ENCODE peak calls at places on chromosomes 6 and 20, in seven cellular contexts. F is dorsolateral prefrontal cortex, U is neuronal stem cell, M is GM12865, L is astrocyte of the cerebellum, H is adrenal gland, W is AG09309. I is an unnamed sample.

GRCh38 chr6:154773610-154774089 is 40.4 kb downstream of the SCAF8 start:
- DNase-seq in W (no peak), M (peak), H (no peak), U (no peak), L (no peak), F (no peak), I (no peak)

GRCh38 chr6:88166901-88167624 is 916 bp upstream of the CNR1 start:
- DNase-seq in W (no peak), L (no peak), M (peak), U (peak), H (no peak), F (no peak), I (no peak)

GRCh38 chr6:139534472-139535115 is 160.1 kb upstream of the CITED2 start:
- DNase-seq in F (no peak), H (no peak), M (peak), L (no peak), U (no peak), W (no peak), I (no peak)

GRCh38 chr6:142481466-142481865 is 179.7 kb downstream of the ADGRG6 start:
- DNase-seq in F (no peak), H (no peak), U (no peak), M (no peak), L (no peak), W (no peak), I (no peak)

GRCh38 chr6:159444073-159444472 is 249.0 kb downstream of the SOD2 start:
- DNase-seq in M (no peak), U (no peak), F (no peak), W (no peak), H (no peak), L (no peak), I (no peak)

GRCh38 chr6:121533321-121533841 is 97.9 kb downstream of the GJA1 start:
- DNase-seq in W (no peak), H (no peak), M (no peak), L (no peak), U (no peak), F (no peak), I (no peak)

GRCh38 chr6:154696661-154697060 is 36.6 kb upstream of the SCAF8 start:
- DNase-seq in F (no peak), H (no peak), U (no peak), W (no peak), M (no peak), L (no peak), I (peak)

GRCh38 chr20:60727425-60727824 is 524.6 kb upstream of the CDH4 start:
- DNase-seq in H (no peak), F (no peak), L (no peak), W (no peak), U (no peak), M (no peak), I (no peak)

GRCh38 chr6:39029156-39030011 is 19.2 kb upstream of the GLP1R start:
- DNase-seq in M (peak), W (no peak), H (peak), F (no peak), L (no peak), U (peak), I (peak)

GRCh38 chr6:3334579-3334978 is 75.8 kb downstream of the PSMG4 start:
- DNase-seq in W (no peak), F (no peak), H (peak), M (no peak), L (no peak), U (no peak), I (peak)

GRCh38 chr20:49450281-49450707 is 32.2 kb downstream of the KCNB1 start:
- DNase-seq in U (no peak), H (no peak), M (no peak), W (no peak), F (peak), L (no peak), I (no peak)

GRCh38 chr20:931401-931800 is 15.3 kb upstream of the ANGPT4 start:
- DNase-seq in W (no peak), L (no peak), H (no peak), U (no peak), M (no peak), F (no peak), I (no peak)

GRCh38 chr6:52284131-52284459 is 447 bp downstream of the MCM3 start:
- DNase-seq in F (no peak), H (peak), W (no peak), U (peak), M (peak), L (no peak), I (peak)

GRCh38 chr6:152723398-152723797 is 25.7 kb downstream of the MYCT1 start:
- DNase-seq in L (no peak), U (no peak), M (no peak), H (no peak), F (no peak), W (peak), I (no peak)

DNA sequence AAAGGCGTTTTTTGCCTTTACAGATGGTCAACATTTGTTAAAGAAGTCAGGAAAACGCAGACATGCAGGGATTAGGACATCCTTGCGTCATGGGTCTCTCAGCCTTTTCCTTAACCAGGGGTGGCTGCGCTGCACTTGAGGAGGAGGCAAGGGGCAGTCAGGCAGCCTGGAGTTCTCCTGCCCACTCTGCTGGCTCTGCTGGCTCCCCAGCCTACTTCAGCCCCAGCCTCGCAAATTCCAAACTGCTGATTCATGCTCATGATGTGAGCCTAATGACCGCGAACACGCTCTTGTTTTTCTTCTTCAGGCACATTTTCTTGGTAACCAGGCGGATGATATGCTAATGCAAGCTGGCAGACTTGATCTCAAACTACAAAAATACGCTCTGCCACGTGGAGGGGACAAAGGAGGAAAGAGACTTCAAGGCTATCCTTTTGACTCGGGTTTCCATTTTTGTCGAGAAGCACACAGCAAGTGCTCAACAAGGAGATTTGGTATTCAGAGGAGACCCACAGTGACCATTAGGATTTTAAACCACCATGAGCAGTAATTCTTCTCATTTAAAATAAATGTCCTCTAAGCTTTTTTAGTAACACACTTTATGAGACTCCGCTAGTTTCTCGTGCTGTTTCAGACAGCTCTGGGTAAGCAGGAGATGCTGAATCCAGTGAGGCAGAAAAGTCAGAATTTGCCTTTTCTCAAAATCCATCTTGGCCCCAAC is 290.2 kb upstream of the STXBP5 start:
- DNase-seq in W (peak), F (peak), M (no peak), H (peak), L (peak), U (peak), I (peak)
- H3K4me3 ChIP-seq in W (peak), F (peak), M (no peak), H (no peak), L (peak), U (no peak), I (no peak)

GRCh38 chr6:37936909-37937308 is 117.4 kb downstream of the ZFAND3 start:
- DNase-seq in F (no peak), H (no peak), W (no peak), M (peak), U (no peak), L (no peak), I (no peak)
- H3K4me3 ChIP-seq in F (no peak), H (no peak), W (no peak), M (no peak), U (no peak), L (no peak), I (no peak)

GRCh38 chr20:59192533-59192896 is 28.9 kb downstream of the ZNF831 start:
- DNase-seq in W (no peak), H (no peak), L (no peak), M (no peak), F (no peak), U (no peak), I (peak)

GRCh38 chr20:59193325-59193724 is 29.7 kb downstream of the ZNF831 start:
- DNase-seq in H (no peak), W (no peak), F (no peak), M (no peak), U (no peak), L (no peak), I (peak)

GRCh38 chr20:59195316-59195993 is 31.8 kb downstream of the ZNF831 start:
- DNase-seq in M (no peak), L (no peak), F (no peak), W (no peak), H (no peak), U (no peak), I (peak)

GRCh38 chr20:59191756-59192532 is 28.3 kb downstream of the ZNF831 start:
- DNase-seq in M (no peak), U (no peak), W (no peak), H (no peak), F (no peak), L (no peak), I (no peak)

GRCh38 chr20:59194023-59194935 is 30.7 kb downstream of the ZNF831 start:
- DNase-seq in W (no peak), M (no peak), H (no peak), U (no peak), F (no peak), L (no peak), I (peak)
- H3K4me3 ChIP-seq in W (no peak), M (no peak), H (no peak), U (no peak), F (no peak), L (no peak), I (no peak)

GRCh38 chr6:26199773-26200728 is 112.8 kb downstream of the HFE start:
- DNase-seq in L (no peak), H (no peak), F (no peak), U (no peak), W (no peak), M (no peak), I (no peak)
- H3K4me3 ChIP-seq in L (peak), H (no peak), F (peak), U (peak), W (peak), M (peak), I (peak)

DNA sequence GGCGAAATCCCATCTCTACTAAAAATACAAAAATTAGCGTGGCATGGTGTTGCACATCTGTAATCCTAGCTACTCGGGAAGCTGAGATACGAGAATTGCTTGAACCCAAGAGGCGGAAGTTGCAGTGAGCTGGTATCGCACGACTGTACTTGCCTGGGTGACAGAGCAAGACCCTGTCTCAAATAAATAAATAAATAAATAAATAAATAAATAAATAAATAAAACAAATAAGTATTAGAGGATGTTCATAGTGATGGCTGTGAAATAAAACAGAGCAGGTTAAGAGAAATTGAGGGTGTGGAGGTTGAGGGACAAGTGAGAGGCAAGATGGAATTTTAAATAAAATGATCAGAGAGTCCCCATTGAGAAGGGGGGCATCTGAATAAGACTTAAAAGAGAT is 124.7 kb upstream of the DST start:
- DNase-seq in F (no peak), W (no peak), M (no peak), U (no peak), H (no peak), L (no peak), I (no peak)
- H3K4me3 ChIP-seq in F (no peak), W (no peak), M (peak), U (no peak), H (no peak), L (no peak), I (no peak)

DNA sequence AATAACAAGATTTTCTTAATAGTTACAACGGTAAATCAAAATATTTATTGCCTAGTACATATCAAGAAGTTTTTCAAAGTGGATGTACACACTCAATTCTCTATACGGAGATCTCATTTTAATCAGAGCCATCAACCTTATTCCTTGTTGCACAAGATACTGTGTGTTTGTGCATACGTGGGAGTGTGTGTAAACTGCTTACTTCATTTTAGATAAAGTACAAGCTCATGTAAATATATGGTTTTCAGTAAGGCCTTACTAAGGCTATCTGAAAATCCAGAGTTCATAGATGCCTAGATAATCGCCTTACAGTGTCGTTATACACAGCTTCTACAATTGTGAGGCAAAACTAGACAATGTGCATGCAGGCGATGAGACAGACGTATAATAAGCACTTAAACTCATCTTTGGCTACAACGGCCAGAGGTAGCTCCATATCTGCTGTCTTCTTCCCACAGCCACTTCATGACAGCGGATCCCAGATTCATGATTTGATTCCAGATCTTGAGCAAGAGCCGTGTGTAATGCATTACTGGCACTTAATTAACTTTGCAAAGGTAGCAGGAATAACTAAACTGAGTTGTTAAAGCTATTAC is 2.5 kb downstream of the PERP start:
- DNase-seq in L (no peak), H (no peak), F (no peak), U (no peak), M (no peak), W (no peak), I (no peak)
- H3K4me3 ChIP-seq in L (peak), H (no peak), F (no peak), U (no peak), M (no peak), W (no peak), I (no peak)